ENCODE peak calls at places on chromosome 9, in four cellular contexts. R is ovary, L is stomach, N is tibial nerve. B is an unnamed sample.

GRCh38 chr9:89619739-89620138 is 14.9 kb downstream of the GADD45G start:
- DNase-seq in L (no peak), N (no peak), R (no peak), B (no peak)

GRCh38 chr9:117622347-117622746 is 81.9 kb upstream of the TLR4 start:
- DNase-seq in N (no peak), R (no peak), L (no peak), B (no peak)

GRCh38 chr9:115328228-115328627 is 210.3 kb upstream of the TNC start:
- DNase-seq in R (no peak), L (no peak), N (no peak), B (no peak)

GRCh38 chr9:112544477-112544876 is 57.9 kb downstream of the KIAA1958 start:
- DNase-seq in R (no peak), N (no peak), L (no peak), B (no peak)

GRCh38 chr9:73090214-73090613 is 61.5 kb upstream of the ANXA1 start:
- DNase-seq in N (no peak), R (no peak), L (no peak), B (no peak)

GRCh38 chr9:131418143-131419028 is 24.5 kb downstream of the PRRC2B start:
- DNase-seq in R (no peak), N (no peak), L (peak), B (no peak)

GRCh38 chr9:126722252-126722921 is 82.5 kb upstream of the ZBTB43 start:
- DNase-seq in R (peak), N (peak), L (peak), B (peak)

GRCh38 chr9:73565833-73566465 is 414.3 kb downstream of the ANXA1 start:
- DNase-seq in L (no peak), R (no peak), N (no peak), B (peak)

GRCh38 chr9:79011461-79011860 is 560.3 kb upstream of the TLE4 start:
- DNase-seq in R (no peak), L (no peak), N (no peak), B (no peak)

GRCh38 chr9:127382541-127382940 is 14.4 kb upstream of the SLC2A8 start:
- DNase-seq in L (no peak), N (no peak), R (no peak), B (no peak)

GRCh38 chr9:130185494-130186005 is 13.3 kb downstream of the NCS1 start:
- DNase-seq in N (no peak), R (peak), L (no peak), B (no peak)

GRCh38 chr9:91857831-91858669 is 92.0 kb downstream of the ROR2 start:
- DNase-seq in N (no peak), R (no peak), L (no peak), B (no peak)

GRCh38 chr9:76443887-76444286 is 15.1 kb upstream of the GCNT1 start:
- DNase-seq in R (no peak), L (no peak), N (no peak), B (no peak)

GRCh38 chr9:89701221-89701798 is 96.5 kb downstream of the GADD45G start:
- DNase-seq in L (no peak), N (no peak), R (no peak), B (no peak)

GRCh38 chr9:133609311-133610098 is at the start of gene FAM163B:
- DNase-seq in N (no peak), L (no peak), R (peak), B (peak)

GRCh38 chr9:137545123-137545522 is 5.1 kb downstream of the PNPLA7 start:
- DNase-seq in N (no peak), R (no peak), L (no peak), B (no peak)

GRCh38 chr9:121281614-121282291 is 13.8 kb downstream of the GSN start:
- DNase-seq in N (peak), L (peak), R (peak), B (peak)

GRCh38 chr9:95907794-95908193 is 32.3 kb downstream of the ERCC6L2 start:
- DNase-seq in L (no peak), R (no peak), N (no peak), B (no peak)

GRCh38 chr9:105103776-105104175 is 140.7 kb upstream of the SLC44A1 start:
- DNase-seq in N (no peak), L (no peak), R (no peak), B (no peak)

GRCh38 chr9:34629492-34629809 is 585 bp upstream of the ARID3C start:
- DNase-seq in R (no peak), L (no peak), N (no peak), B (no peak)

GRCh38 chr9:127809562-127810377 is 7.1 kb downstream of the FPGS start:
- DNase-seq in L (peak), N (no peak), R (no peak), B (peak)

GRCh38 chr9:734831-735511 is 106.5 kb upstream of the DMRT1 start:
- DNase-seq in N (no peak), R (peak), L (no peak), B (no peak)
- TF ChIP-seq EP300 in N (peak), R (no peak), L (no peak), B (no peak)

DNA sequence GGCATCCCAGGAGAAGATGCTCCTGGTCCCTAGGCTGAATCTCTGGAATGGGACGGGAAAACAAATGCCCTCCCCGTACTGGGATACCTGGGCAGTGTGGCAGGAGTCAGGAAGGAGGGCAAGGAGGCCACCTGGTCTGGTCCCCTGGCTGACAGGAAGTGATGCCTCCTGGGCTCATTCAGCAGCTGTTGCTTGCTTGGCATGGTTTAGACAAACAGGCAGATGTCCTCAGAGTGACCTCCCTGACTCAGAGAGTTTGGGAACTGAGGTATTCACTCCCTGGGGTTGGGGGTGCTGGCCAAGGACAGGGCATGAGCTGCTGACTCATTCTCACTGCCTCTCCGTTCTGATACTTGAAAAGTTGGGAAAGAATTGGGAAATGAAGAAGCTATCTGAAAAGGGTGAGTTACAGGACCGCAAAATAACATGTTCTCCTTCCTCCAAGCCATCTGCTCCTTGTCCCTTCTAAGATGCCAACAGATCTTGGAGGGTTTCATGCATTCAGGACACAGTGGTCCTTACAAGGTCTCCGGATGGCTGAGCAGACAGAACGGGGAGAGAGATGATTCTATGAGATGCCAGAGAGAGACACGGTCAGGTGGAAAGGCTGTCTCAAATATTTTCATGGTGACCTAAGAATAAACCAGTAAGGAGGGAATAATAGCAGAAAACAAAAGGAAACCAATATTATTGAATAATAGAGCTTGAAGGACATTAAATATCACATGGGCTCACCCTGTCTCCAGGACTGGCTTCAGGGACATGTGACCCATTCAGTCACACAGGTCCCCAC is 534.5 kb downstream of the BNC2 start:
- DNase-seq in L (no peak), R (peak), N (peak), B (peak)
- TF ChIP-seq EP300 in L (peak), R (peak), N (no peak), B (peak)

DNA sequence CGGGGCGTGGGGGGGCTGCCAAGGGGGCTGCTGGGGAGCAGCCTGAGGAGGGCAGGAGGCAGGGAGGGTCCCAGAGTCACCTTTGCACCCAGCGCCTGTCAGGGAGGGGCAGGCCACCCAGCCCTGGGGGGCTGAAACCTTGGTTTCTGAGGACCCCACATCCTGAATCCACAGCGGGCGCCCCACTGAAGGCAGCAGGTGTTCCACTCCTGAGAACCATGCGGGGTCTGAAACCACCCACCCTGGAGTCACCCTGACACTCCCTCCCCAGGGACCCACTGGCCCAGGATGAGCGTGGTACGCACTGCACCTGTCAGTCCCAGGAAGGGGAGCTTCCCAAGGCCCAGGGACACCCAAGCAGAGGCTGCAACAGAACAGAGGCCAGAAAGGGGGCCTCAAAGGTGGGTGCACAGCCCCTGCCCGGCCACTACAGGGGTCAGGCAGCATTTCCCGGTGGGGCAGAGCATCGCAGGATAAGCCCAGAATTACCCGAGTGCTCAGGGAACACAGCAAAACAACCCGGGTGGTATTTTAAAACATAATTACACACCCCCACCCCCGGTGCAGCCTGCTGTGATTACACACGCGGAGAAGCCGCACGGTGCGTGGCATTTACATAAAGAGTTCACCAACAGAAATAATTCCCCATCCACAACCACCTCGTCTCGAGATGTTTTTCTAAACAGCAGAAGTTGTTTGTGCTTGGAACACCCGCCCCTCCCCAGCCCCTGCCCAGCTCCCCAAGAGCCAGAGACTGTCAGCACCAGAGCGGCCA is 57.3 kb upstream of the UBAC1 start:
- DNase-seq in L (no peak), R (no peak), N (no peak), B (no peak)
- TF ChIP-seq EP300 in L (no peak), R (no peak), N (no peak), B (no peak)

GRCh38 chr9:5438301-5439162 is 807 bp upstream of the PLGRKT start:
- DNase-seq in L (no peak), N (no peak), R (no peak), B (peak)
- TF ChIP-seq EP300 in L (no peak), N (no peak), R (no peak), B (no peak)

GRCh38 chr9:97516111-97516510 is 14.6 kb downstream of the TMOD1 start:
- DNase-seq in R (no peak), L (no peak), N (no peak), B (no peak)

GRCh38 chr9:97515662-97516061 is 14.2 kb downstream of the TMOD1 start:
- DNase-seq in L (no peak), N (no peak), R (no peak), B (no peak)

GRCh38 chr9:97512966-97513560 is 11.6 kb downstream of the TMOD1 start:
- DNase-seq in R (peak), L (no peak), N (no peak), B (no peak)

GRCh38 chr9:97511762-97512429 is 10.4 kb downstream of the TMOD1 start:
- DNase-seq in L (no peak), R (peak), N (no peak), B (peak)

GRCh38 chr9:97514531-97514930 is 13.1 kb downstream of the TMOD1 start:
- DNase-seq in N (no peak), L (no peak), R (peak), B (no peak)
- TF ChIP-seq EP300 in N (no peak), L (no peak), R (no peak), B (no peak)